ENCODE peak calls at places on chromosomes 7 and 10, in nine cellular contexts. One of them, this sample, is unnamed. For H3K27me3, the result is how much of the 10 kb centered on the place peaks cover.

GRCh38 chr7:91239772-91240171 is 24.5 kb upstream of the FZD1 start:
- DNase-seq in CD8-positive, alpha-beta T cell: no peak
- DNase-seq in neural progenitor cell: no peak
- DNase-seq in pancreas: no peak
- DNase-seq in endodermal cell: no peak
- DNase-seq in Panc1: no peak
- DNase-seq in astrocyte: no peak
- DNase-seq in kidney epithelial cell: no peak
- DNase-seq in IMR-90: no peak
- DNase-seq in this sample: no peak

GRCh38 chr10:92757066-92757716 is 67.4 kb downstream of the HHEX start:
- DNase-seq in CD8-positive, alpha-beta T cell: no peak
- DNase-seq in neural progenitor cell: peak
- DNase-seq in pancreas: no peak
- DNase-seq in endodermal cell: peak
- DNase-seq in Panc1: no peak
- DNase-seq in astrocyte: peak
- DNase-seq in kidney epithelial cell: peak
- DNase-seq in IMR-90: peak
- DNase-seq in this sample: peak

GRCh38 chr7:117269895-117270294 is 53.0 kb downstream of the WNT2 start:
- DNase-seq in CD8-positive, alpha-beta T cell: no peak
- DNase-seq in neural progenitor cell: no peak
- DNase-seq in pancreas: no peak
- DNase-seq in endodermal cell: no peak
- DNase-seq in Panc1: no peak
- DNase-seq in astrocyte: peak
- DNase-seq in kidney epithelial cell: peak
- DNase-seq in IMR-90: peak
- DNase-seq in this sample: no peak

GRCh38 chr7:46957195-46957594 is 624.7 kb downstream of the TNS3 start:
- DNase-seq in CD8-positive, alpha-beta T cell: no peak
- DNase-seq in neural progenitor cell: no peak
- DNase-seq in pancreas: no peak
- DNase-seq in endodermal cell: no peak
- DNase-seq in Panc1: no peak
- DNase-seq in astrocyte: no peak
- DNase-seq in kidney epithelial cell: no peak
- DNase-seq in IMR-90: no peak
- DNase-seq in this sample: no peak

GRCh38 chr10:44569193-44570091 is 184.5 kb upstream of the CXCL12 start:
- DNase-seq in CD8-positive, alpha-beta T cell: no peak
- DNase-seq in neural progenitor cell: no peak
- DNase-seq in pancreas: no peak
- DNase-seq in endodermal cell: peak
- DNase-seq in Panc1: no peak
- DNase-seq in astrocyte: peak
- DNase-seq in kidney epithelial cell: no peak
- DNase-seq in IMR-90: peak
- DNase-seq in this sample: peak

GRCh38 chr10:104966563-104967280 is 325.6 kb downstream of the SORCS3 start:
- DNase-seq in CD8-positive, alpha-beta T cell: no peak
- DNase-seq in neural progenitor cell: no peak
- DNase-seq in pancreas: no peak
- DNase-seq in endodermal cell: no peak
- DNase-seq in Panc1: no peak
- DNase-seq in astrocyte: no peak
- DNase-seq in kidney epithelial cell: no peak
- DNase-seq in IMR-90: no peak
- DNase-seq in this sample: no peak

GRCh38 chr7:17405786-17406185 is 107.3 kb downstream of the AHR start:
- DNase-seq in CD8-positive, alpha-beta T cell: no peak
- DNase-seq in neural progenitor cell: no peak
- DNase-seq in pancreas: no peak
- DNase-seq in endodermal cell: no peak
- DNase-seq in Panc1: peak
- DNase-seq in astrocyte: peak
- DNase-seq in kidney epithelial cell: peak
- DNase-seq in IMR-90: peak
- DNase-seq in this sample: peak

GRCh38 chr7:134364619-134365037 is 47.9 kb upstream of the SLC35B4 start:
- DNase-seq in CD8-positive, alpha-beta T cell: no peak
- DNase-seq in neural progenitor cell: no peak
- DNase-seq in pancreas: no peak
- DNase-seq in endodermal cell: no peak
- DNase-seq in Panc1: no peak
- DNase-seq in astrocyte: peak
- DNase-seq in kidney epithelial cell: peak
- DNase-seq in IMR-90: peak
- DNase-seq in this sample: no peak

GRCh38 chr7:36278069-36278766 is 111.4 kb upstream of the ANLN start:
- DNase-seq in CD8-positive, alpha-beta T cell: no peak
- DNase-seq in neural progenitor cell: no peak
- DNase-seq in pancreas: no peak
- DNase-seq in endodermal cell: peak
- DNase-seq in Panc1: no peak
- DNase-seq in astrocyte: no peak
- DNase-seq in kidney epithelial cell: no peak
- DNase-seq in IMR-90: no peak
- DNase-seq in this sample: no peak

GRCh38 chr7:100100420-100101015 is 679 bp downstream of the MCM7 start:
- DNase-seq in CD8-positive, alpha-beta T cell: peak
- DNase-seq in neural progenitor cell: peak
- DNase-seq in pancreas: peak
- DNase-seq in endodermal cell: peak
- DNase-seq in Panc1: peak
- DNase-seq in astrocyte: peak
- DNase-seq in kidney epithelial cell: peak
- DNase-seq in IMR-90: peak
- DNase-seq in this sample: peak

GRCh38 chr7:102322202-102322715 is 34.0 kb downstream of the SPDYE6 start:
- DNase-seq in CD8-positive, alpha-beta T cell: no peak
- DNase-seq in neural progenitor cell: no peak
- DNase-seq in pancreas: no peak
- DNase-seq in endodermal cell: peak
- DNase-seq in Panc1: no peak
- DNase-seq in astrocyte: no peak
- DNase-seq in kidney epithelial cell: no peak
- DNase-seq in IMR-90: no peak
- DNase-seq in this sample: no peak

GRCh38 chr10:71525721-71526120 is 129.0 kb downstream of the CDH23 start:
- DNase-seq in CD8-positive, alpha-beta T cell: no peak
- DNase-seq in neural progenitor cell: no peak
- DNase-seq in pancreas: no peak
- DNase-seq in endodermal cell: no peak
- DNase-seq in Panc1: no peak
- DNase-seq in astrocyte: no peak
- DNase-seq in kidney epithelial cell: no peak
- DNase-seq in IMR-90: no peak
- DNase-seq in this sample: no peak

GRCh38 chr10:4134701-4135100 is 349.7 kb upstream of the KLF6 start:
- DNase-seq in CD8-positive, alpha-beta T cell: no peak
- DNase-seq in neural progenitor cell: no peak
- DNase-seq in pancreas: no peak
- DNase-seq in endodermal cell: no peak
- DNase-seq in Panc1: no peak
- DNase-seq in astrocyte: no peak
- DNase-seq in kidney epithelial cell: no peak
- DNase-seq in IMR-90: no peak
- DNase-seq in this sample: no peak

GRCh38 chr10:4130685-4131084 is 345.7 kb upstream of the KLF6 start:
- DNase-seq in CD8-positive, alpha-beta T cell: no peak
- DNase-seq in neural progenitor cell: no peak
- DNase-seq in pancreas: no peak
- DNase-seq in endodermal cell: no peak
- DNase-seq in Panc1: no peak
- DNase-seq in astrocyte: no peak
- DNase-seq in kidney epithelial cell: no peak
- DNase-seq in IMR-90: no peak
- DNase-seq in this sample: no peak

GRCh38 chr10:4132216-4132556 is 347.2 kb upstream of the KLF6 start:
- DNase-seq in CD8-positive, alpha-beta T cell: no peak
- DNase-seq in neural progenitor cell: no peak
- DNase-seq in pancreas: no peak
- DNase-seq in endodermal cell: no peak
- DNase-seq in Panc1: no peak
- DNase-seq in astrocyte: no peak
- DNase-seq in kidney epithelial cell: no peak
- DNase-seq in IMR-90: no peak
- DNase-seq in this sample: no peak

GRCh38 chr10:4129866-4130455 is 345.0 kb upstream of the KLF6 start:
- DNase-seq in CD8-positive, alpha-beta T cell: no peak
- DNase-seq in neural progenitor cell: no peak
- DNase-seq in pancreas: no peak
- DNase-seq in endodermal cell: no peak
- DNase-seq in Panc1: no peak
- DNase-seq in astrocyte: peak
- DNase-seq in kidney epithelial cell: no peak
- DNase-seq in IMR-90: no peak
- DNase-seq in this sample: no peak

GRCh38 chr10:4131407-4132215 is 346.6 kb upstream of the KLF6 start:
- DNase-seq in CD8-positive, alpha-beta T cell: no peak
- DNase-seq in neural progenitor cell: no peak
- DNase-seq in pancreas: no peak
- DNase-seq in endodermal cell: no peak
- DNase-seq in Panc1: no peak
- DNase-seq in astrocyte: peak
- DNase-seq in kidney epithelial cell: peak
- DNase-seq in IMR-90: peak
- DNase-seq in this sample: peak
- H3K4me3 ChIP-seq in CD8-positive, alpha-beta T cell: peak
- H3K4me3 ChIP-seq in neural progenitor cell: no peak
- H3K4me3 ChIP-seq in pancreas: no peak
- H3K4me3 ChIP-seq in endodermal cell: no peak
- H3K4me3 ChIP-seq in Panc1: no peak
- H3K4me3 ChIP-seq in astrocyte: peak
- H3K4me3 ChIP-seq in kidney epithelial cell: no peak
- H3K4me3 ChIP-seq in IMR-90: no peak
- H3K4me3 ChIP-seq in this sample: no peak

DNA sequence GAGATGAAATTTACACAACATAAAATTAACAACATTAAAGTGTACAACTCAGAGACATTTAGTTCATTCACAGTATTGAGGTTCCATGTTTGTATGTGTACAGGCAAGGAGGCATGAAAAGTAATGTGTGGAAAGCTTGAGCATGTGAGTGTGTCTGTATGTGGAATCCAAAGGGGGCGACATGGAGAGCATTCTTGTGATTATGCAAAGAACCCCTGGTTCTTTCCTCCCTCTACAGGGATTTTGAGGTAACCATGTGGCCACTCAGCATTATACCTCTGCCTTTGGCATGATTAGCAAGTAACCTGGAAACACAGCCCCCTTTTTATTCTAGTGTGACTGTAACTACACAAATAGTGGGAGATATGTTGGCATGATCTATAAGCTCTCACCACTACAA is 21.0 kb downstream of the OR2F1 start:
- DNase-seq in CD8-positive, alpha-beta T cell: no peak
- DNase-seq in neural progenitor cell: peak
- DNase-seq in pancreas: no peak
- DNase-seq in endodermal cell: peak
- DNase-seq in Panc1: no peak
- DNase-seq in astrocyte: no peak
- DNase-seq in kidney epithelial cell: no peak
- DNase-seq in IMR-90: peak
- DNase-seq in this sample: no peak
- TF ChIP-seq CTCF in CD8-positive, alpha-beta T cell: no peak
- TF ChIP-seq CTCF in neural progenitor cell: peak
- TF ChIP-seq CTCF in pancreas: no peak
- TF ChIP-seq CTCF in endodermal cell: peak
- TF ChIP-seq CTCF in Panc1: no peak
- TF ChIP-seq CTCF in astrocyte: no peak
- TF ChIP-seq CTCF in kidney epithelial cell: no peak
- TF ChIP-seq CTCF in IMR-90: peak
- TF ChIP-seq CTCF in this sample: no peak

GRCh38 chr10:89653410-89653828 is 8.4 kb upstream of the PANK1 start:
- DNase-seq in CD8-positive, alpha-beta T cell: no peak
- DNase-seq in neural progenitor cell: no peak
- DNase-seq in pancreas: no peak
- DNase-seq in endodermal cell: no peak
- DNase-seq in Panc1: no peak
- DNase-seq in astrocyte: peak
- DNase-seq in kidney epithelial cell: peak
- DNase-seq in IMR-90: peak
- DNase-seq in this sample: no peak

GRCh38 chr10:89651916-89652573 is 7.0 kb upstream of the PANK1 start:
- DNase-seq in CD8-positive, alpha-beta T cell: no peak
- DNase-seq in neural progenitor cell: no peak
- DNase-seq in pancreas: no peak
- DNase-seq in endodermal cell: no peak
- DNase-seq in Panc1: no peak
- DNase-seq in astrocyte: peak
- DNase-seq in kidney epithelial cell: no peak
- DNase-seq in IMR-90: no peak
- DNase-seq in this sample: no peak

GRCh38 chr10:89657302-89657701 is 12.3 kb upstream of the PANK1 start:
- DNase-seq in CD8-positive, alpha-beta T cell: no peak
- DNase-seq in neural progenitor cell: no peak
- DNase-seq in pancreas: no peak
- DNase-seq in endodermal cell: no peak
- DNase-seq in Panc1: no peak
- DNase-seq in astrocyte: no peak
- DNase-seq in kidney epithelial cell: no peak
- DNase-seq in IMR-90: no peak
- DNase-seq in this sample: no peak

GRCh38 chr10:89652971-89653370 is 7.9 kb upstream of the PANK1 start:
- DNase-seq in CD8-positive, alpha-beta T cell: no peak
- DNase-seq in neural progenitor cell: no peak
- DNase-seq in pancreas: no peak
- DNase-seq in endodermal cell: no peak
- DNase-seq in Panc1: no peak
- DNase-seq in astrocyte: peak
- DNase-seq in kidney epithelial cell: no peak
- DNase-seq in IMR-90: no peak
- DNase-seq in this sample: no peak

DNA sequence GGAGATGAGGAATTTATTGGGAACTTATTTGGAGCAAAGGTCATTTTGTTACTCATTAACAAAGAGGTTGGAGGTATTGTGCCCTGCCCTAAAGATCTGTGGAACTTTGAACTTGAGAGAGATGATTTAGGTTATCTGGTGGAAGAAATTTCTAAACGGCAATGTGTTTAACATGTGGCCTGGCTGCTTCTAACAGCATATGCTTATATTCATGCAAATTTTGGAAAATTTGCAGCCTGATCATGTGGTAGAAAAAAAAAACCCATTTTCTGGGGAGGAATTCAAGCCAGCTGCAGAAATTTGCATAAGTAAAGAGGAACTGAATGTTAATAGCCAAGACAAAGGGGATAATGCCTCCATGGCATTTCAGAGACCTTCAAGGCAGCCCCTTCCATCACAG is 10.7 kb upstream of the PANK1 start:
- DNase-seq in CD8-positive, alpha-beta T cell: no peak
- DNase-seq in neural progenitor cell: no peak
- DNase-seq in pancreas: no peak
- DNase-seq in endodermal cell: no peak
- DNase-seq in Panc1: no peak
- DNase-seq in astrocyte: no peak
- DNase-seq in kidney epithelial cell: no peak
- DNase-seq in IMR-90: no peak
- DNase-seq in this sample: no peak
- H3K27me3 ChIP-seq in CD8-positive, alpha-beta T cell: under half
- H3K27me3 ChIP-seq in neural progenitor cell: under half
- H3K27me3 ChIP-seq in pancreas: under half
- H3K27me3 ChIP-seq in endodermal cell: under half
- H3K27me3 ChIP-seq in Panc1: under half
- H3K27me3 ChIP-seq in astrocyte: under half
- H3K27me3 ChIP-seq in kidney epithelial cell: under half
- H3K27me3 ChIP-seq in IMR-90: under half
- H3K27me3 ChIP-seq in this sample: under half

GRCh38 chr7:4689668-4690067 is 7.6 kb downstream of the FOXK1 start:
- DNase-seq in CD8-positive, alpha-beta T cell: no peak
- DNase-seq in neural progenitor cell: no peak
- DNase-seq in pancreas: no peak
- DNase-seq in endodermal cell: no peak
- DNase-seq in Panc1: no peak
- DNase-seq in astrocyte: no peak
- DNase-seq in kidney epithelial cell: no peak
- DNase-seq in IMR-90: no peak
- DNase-seq in this sample: no peak
- H3K4me3 ChIP-seq in CD8-positive, alpha-beta T cell: no peak
- H3K4me3 ChIP-seq in neural progenitor cell: no peak
- H3K4me3 ChIP-seq in pancreas: no peak
- H3K4me3 ChIP-seq in endodermal cell: no peak
- H3K4me3 ChIP-seq in Panc1: no peak
- H3K4me3 ChIP-seq in astrocyte: no peak
- H3K4me3 ChIP-seq in kidney epithelial cell: no peak
- H3K4me3 ChIP-seq in IMR-90: no peak
- H3K4me3 ChIP-seq in this sample: no peak